ENCODE peak calls at places on chromosome 1, in six cellular contexts. One of them, this sample, is unnamed.

GRCh38 chr1:200983035-200983561 is 40.4 kb downstream of the KIF21B start:
- DNase-seq in cardiac muscle cell: no peak
- DNase-seq in left lung: no peak
- DNase-seq in lung: no peak
- DNase-seq in ovary: no peak
- DNase-seq in osteocyte: no peak
- DNase-seq in this sample: no peak

GRCh38 chr1:224503161-224504118 is 68.8 kb upstream of the WDR26 start:
- DNase-seq in ovary: peak; percentile 68
- DNase-seq in left lung: peak; percentile 88
- DNase-seq in cardiac muscle cell: peak; percentile 73
- DNase-seq in osteocyte: peak; percentile 95
- DNase-seq in lung: peak; percentile 89
- DNase-seq in this sample: peak; percentile 68

GRCh38 chr1:41482906-41483895 is 1.3 kb downstream of the EDN2 start:
- DNase-seq in ovary: no peak
- DNase-seq in lung: no peak
- DNase-seq in cardiac muscle cell: peak; percentile 46
- DNase-seq in left lung: no peak
- DNase-seq in osteocyte: no peak
- DNase-seq in this sample: no peak

GRCh38 chr1:218384576-218384975 is 39.4 kb downstream of the TGFB2 start:
- DNase-seq in left lung: no peak
- DNase-seq in cardiac muscle cell: no peak
- DNase-seq in ovary: no peak
- DNase-seq in lung: no peak
- DNase-seq in osteocyte: no peak
- DNase-seq in this sample: no peak

GRCh38 chr1:85295006-85295431 is 18.6 kb upstream of the BCL10 start:
- DNase-seq in ovary: no peak
- DNase-seq in lung: no peak
- DNase-seq in left lung: no peak
- DNase-seq in cardiac muscle cell: no peak
- DNase-seq in osteocyte: no peak
- DNase-seq in this sample: no peak

GRCh38 chr1:39047374-39048229 is 21.5 kb downstream of the NDUFS5 start:
- DNase-seq in cardiac muscle cell: peak; percentile 12
- DNase-seq in lung: peak; percentile 30
- DNase-seq in left lung: no peak
- DNase-seq in ovary: no peak
- DNase-seq in osteocyte: no peak
- DNase-seq in this sample: no peak

GRCh38 chr1:155919801-155920200 is 8.7 kb upstream of the RIT1 start:
- DNase-seq in osteocyte: no peak
- DNase-seq in lung: no peak
- DNase-seq in ovary: no peak
- DNase-seq in left lung: no peak
- DNase-seq in cardiac muscle cell: no peak
- DNase-seq in this sample: no peak

GRCh38 chr1:116679091-116679827 is 11.7 kb upstream of the IGSF3 start:
- DNase-seq in lung: no peak
- DNase-seq in ovary: no peak
- DNase-seq in osteocyte: no peak
- DNase-seq in cardiac muscle cell: no peak
- DNase-seq in left lung: no peak
- DNase-seq in this sample: no peak

GRCh38 chr1:4494558-4494957 is 159.9 kb upstream of the AJAP1 start:
- DNase-seq in osteocyte: no peak
- DNase-seq in ovary: no peak
- DNase-seq in left lung: no peak
- DNase-seq in lung: no peak
- DNase-seq in cardiac muscle cell: no peak
- DNase-seq in this sample: peak; percentile 14

GRCh38 chr1:215793210-215793609 is 226.1 kb downstream of the KCTD3 start:
- DNase-seq in lung: no peak
- DNase-seq in left lung: no peak
- DNase-seq in cardiac muscle cell: no peak
- DNase-seq in osteocyte: no peak
- DNase-seq in ovary: no peak
- DNase-seq in this sample: no peak

GRCh38 chr1:230618537-230618936 is 23.7 kb upstream of the COG2 start:
- DNase-seq in left lung: no peak
- DNase-seq in lung: no peak
- DNase-seq in osteocyte: no peak
- DNase-seq in ovary: no peak
- DNase-seq in cardiac muscle cell: no peak
- DNase-seq in this sample: no peak

GRCh38 chr1:184684285-184685077 is 70.2 kb downstream of the EDEM3 start:
- DNase-seq in cardiac muscle cell: no peak
- DNase-seq in lung: no peak
- DNase-seq in left lung: peak; percentile 34
- DNase-seq in osteocyte: no peak
- DNase-seq in ovary: no peak
- DNase-seq in this sample: no peak

GRCh38 chr1:161838362-161838761 is 72.2 kb downstream of the ATF6 start:
- DNase-seq in ovary: peak; percentile 21
- DNase-seq in cardiac muscle cell: no peak
- DNase-seq in osteocyte: no peak
- DNase-seq in lung: no peak
- DNase-seq in left lung: no peak
- DNase-seq in this sample: no peak

GRCh38 chr1:159152031-159152430 is 19.4 kb upstream of the CADM3 start:
- DNase-seq in lung: no peak
- DNase-seq in left lung: no peak
- DNase-seq in ovary: no peak
- DNase-seq in osteocyte: no peak
- DNase-seq in cardiac muscle cell: no peak
- DNase-seq in this sample: no peak

GRCh38 chr1:14788065-14788464 is 189.6 kb downstream of the KAZN start:
- DNase-seq in osteocyte: no peak
- DNase-seq in ovary: no peak
- DNase-seq in left lung: no peak
- DNase-seq in lung: no peak
- DNase-seq in cardiac muscle cell: no peak
- DNase-seq in this sample: no peak

GRCh38 chr1:14790967-14791366 is 192.5 kb downstream of the KAZN start:
- DNase-seq in lung: no peak
- DNase-seq in left lung: no peak
- DNase-seq in ovary: no peak
- DNase-seq in cardiac muscle cell: no peak
- DNase-seq in osteocyte: no peak
- DNase-seq in this sample: no peak

GRCh38 chr1:14784790-14785773 is 186.6 kb downstream of the KAZN start:
- DNase-seq in lung: no peak
- DNase-seq in left lung: no peak
- DNase-seq in ovary: no peak
- DNase-seq in cardiac muscle cell: no peak
- DNase-seq in osteocyte: no peak
- DNase-seq in this sample: no peak

GRCh38 chr1:14786104-14786675 is 187.7 kb downstream of the KAZN start:
- DNase-seq in cardiac muscle cell: no peak
- DNase-seq in ovary: no peak
- DNase-seq in lung: no peak
- DNase-seq in left lung: no peak
- DNase-seq in osteocyte: no peak
- DNase-seq in this sample: no peak

DNA sequence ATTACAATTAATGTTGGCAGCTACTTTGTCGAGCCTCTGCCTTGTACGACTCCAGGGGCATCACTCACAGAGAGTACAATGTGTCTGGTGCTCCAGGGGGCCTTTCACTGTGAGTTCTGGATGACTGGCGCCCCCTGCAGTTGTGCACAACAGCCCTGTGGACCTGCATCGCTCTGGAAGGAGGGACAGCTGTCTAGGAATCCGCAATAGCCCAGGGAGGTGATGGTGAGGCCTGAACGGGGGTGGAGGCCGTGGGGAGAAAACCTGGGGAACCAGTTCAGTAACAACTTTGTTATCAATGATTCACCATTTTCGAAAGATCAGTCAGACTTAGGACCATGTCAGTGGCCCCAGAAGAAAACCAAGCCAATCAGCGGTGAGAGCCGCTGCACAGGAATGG is 189.1 kb downstream of the KAZN start:
- DNase-seq in ovary: no peak
- DNase-seq in lung: no peak
- DNase-seq in left lung: no peak
- DNase-seq in cardiac muscle cell: no peak
- DNase-seq in osteocyte: no peak
- DNase-seq in this sample: no peak
- TF ChIP-seq CTCF in ovary: no peak
- TF ChIP-seq CTCF in lung: no peak
- TF ChIP-seq CTCF in left lung: no peak
- TF ChIP-seq CTCF in cardiac muscle cell: no peak
- TF ChIP-seq CTCF in osteocyte: no peak
- TF ChIP-seq CTCF in this sample: no peak

GRCh38 chr1:26189751-26190275 is 589 bp upstream of the CATSPER4 start:
- DNase-seq in lung: no peak
- DNase-seq in cardiac muscle cell: no peak
- DNase-seq in osteocyte: no peak
- DNase-seq in left lung: no peak
- DNase-seq in ovary: no peak
- DNase-seq in this sample: no peak
- TF ChIP-seq CTCF in lung: no peak
- TF ChIP-seq CTCF in cardiac muscle cell: no peak
- TF ChIP-seq CTCF in osteocyte: no peak
- TF ChIP-seq CTCF in left lung: no peak
- TF ChIP-seq CTCF in ovary: no peak
- TF ChIP-seq CTCF in this sample: no peak

GRCh38 chr1:16204216-16204615 is 8.2 kb downstream of the ARHGEF19 start:
- DNase-seq in osteocyte: no peak
- DNase-seq in left lung: no peak
- DNase-seq in lung: no peak
- DNase-seq in ovary: no peak
- DNase-seq in cardiac muscle cell: no peak
- DNase-seq in this sample: no peak
- TF ChIP-seq CTCF in osteocyte: no peak
- TF ChIP-seq CTCF in left lung: no peak
- TF ChIP-seq CTCF in lung: no peak
- TF ChIP-seq CTCF in ovary: no peak
- TF ChIP-seq CTCF in cardiac muscle cell: no peak
- TF ChIP-seq CTCF in this sample: no peak

GRCh38 chr1:202213361-202214088 is 19.9 kb downstream of the LGR6 start:
- DNase-seq in osteocyte: no peak
- DNase-seq in left lung: no peak
- DNase-seq in lung: no peak
- DNase-seq in ovary: no peak
- DNase-seq in cardiac muscle cell: no peak
- DNase-seq in this sample: no peak
- TF ChIP-seq CTCF in osteocyte: peak; percentile 52
- TF ChIP-seq CTCF in left lung: no peak
- TF ChIP-seq CTCF in lung: no peak
- TF ChIP-seq CTCF in ovary: no peak
- TF ChIP-seq CTCF in cardiac muscle cell: peak; percentile 35
- TF ChIP-seq CTCF in this sample: no peak